ENCODE peak calls at places on chromosomes 16 and 17, in six cellular contexts. Y is hepatocyte; P is activated T-cell treated with anti-CD3 and anti-CD28 coated beads, Interleukin-2, amount 50 U/mL, for 24 hours; S is stomach; L is retina; I is activated CD4-positive, CD25-positive, alpha-beta regulatory T cell. Q is an unnamed sample.

GRCh38 chr17:65220732-65221131 is 83.6 kb downstream of the RGS9 start:
- DNase-seq in P (no peak), S (no peak), L (no peak), Y (no peak), I (no peak), Q (no peak)

GRCh38 chr17:18228176-18228682 is 2.8 kb downstream of the LLGL1 start:
- DNase-seq in Y (no peak), P (no peak), S (no peak), I (no peak), L (no peak), Q (no peak)

GRCh38 chr17:17213775-17214174 is 7.6 kb upstream of the PLD6 start:
- DNase-seq in L (no peak), S (no peak), P (no peak), I (no peak), Y (no peak), Q (no peak)

GRCh38 chr17:2724783-2725164 is 13.2 kb upstream of the CLUH start:
- DNase-seq in S (peak), I (no peak), L (peak), P (peak), Y (peak), Q (peak)

GRCh38 chr17:63954402-63955063 is 18.2 kb downstream of the SCN4A start:
- DNase-seq in L (no peak), S (no peak), P (peak), I (no peak), Y (no peak), Q (no peak)

GRCh38 chr17:77865109-77865611 is 93.3 kb upstream of the TNRC6C start:
- DNase-seq in S (no peak), P (no peak), I (no peak), Y (no peak), L (peak), Q (peak)

GRCh38 chr17:73613947-73614655 is 30.1 kb downstream of the SDK2 start:
- DNase-seq in I (no peak), P (no peak), Y (no peak), L (peak), S (no peak), Q (peak)

GRCh38 chr17:8963665-8964258 is 1.7 kb downstream of the PIK3R5 start:
- DNase-seq in Y (no peak), S (no peak), I (no peak), L (no peak), P (peak), Q (peak)

GRCh38 chr17:36482611-36483504 is 3.6 kb upstream of the ZNHIT3 start:
- DNase-seq in P (peak), I (peak), Y (peak), L (peak), S (peak), Q (peak)

GRCh38 chr17:45813051-45813731 is 29.1 kb downstream of the CRHR1 start:
- DNase-seq in Y (no peak), P (no peak), I (no peak), L (peak), S (no peak), Q (peak)

GRCh38 chr16:84553873-84554399 is 49.5 kb upstream of the MEAK7 start:
- DNase-seq in Y (no peak), S (no peak), L (no peak), P (peak), I (peak), Q (no peak)

GRCh38 chr17:57555636-57556175 is 189.4 kb downstream of the CCDC182 start:
- DNase-seq in P (no peak), Y (no peak), I (no peak), L (no peak), S (no peak), Q (no peak)

Q was measured in neural progenitor cell.